ENCODE peak calls at places on chromosome 16, in seven cellular contexts. One of them, this sample, is unnamed.

GRCh38 chr16:17205279-17206139 is 265.3 kb downstream of the XYLT1 start:
- DNase-seq in HepG2: no peak
- DNase-seq in activated naive CD4-positive, alpha-beta T cell treated with anti-CD3 and anti-CD28 coated beads for 36 hours: no peak
- DNase-seq in non-pigmented ciliary epithelial cell: no peak
- DNase-seq in activated gamma-delta T cell treated with Interleukin-2 at 50 U/mL for 16 hours: no peak
- DNase-seq in adipocyte: peak; percentile 84
- DNase-seq in iPS-NIHi11: peak; percentile 31
- DNase-seq in this sample: peak; percentile 9

GRCh38 chr16:27759301-27759871 is 209.4 kb downstream of the KATNIP start:
- DNase-seq in HepG2: no peak
- DNase-seq in activated naive CD4-positive, alpha-beta T cell treated with anti-CD3 and anti-CD28 coated beads for 36 hours: no peak
- DNase-seq in non-pigmented ciliary epithelial cell: peak; percentile 65
- DNase-seq in activated gamma-delta T cell treated with Interleukin-2 at 50 U/mL for 16 hours: no peak
- DNase-seq in adipocyte: no peak
- DNase-seq in iPS-NIHi11: no peak
- DNase-seq in this sample: peak; percentile 61

GRCh38 chr16:88870608-88871348 is 4.3 kb upstream of the PABPN1L start:
- DNase-seq in HepG2: no peak
- DNase-seq in activated naive CD4-positive, alpha-beta T cell treated with anti-CD3 and anti-CD28 coated beads for 36 hours: peak; percentile 42
- DNase-seq in non-pigmented ciliary epithelial cell: no peak
- DNase-seq in activated gamma-delta T cell treated with Interleukin-2 at 50 U/mL for 16 hours: no peak
- DNase-seq in adipocyte: no peak
- DNase-seq in iPS-NIHi11: no peak
- DNase-seq in this sample: no peak

GRCh38 chr16:57534881-57535658 is 1.3 kb downstream of the CCDC102A start:
- DNase-seq in HepG2: no peak
- DNase-seq in activated naive CD4-positive, alpha-beta T cell treated with anti-CD3 and anti-CD28 coated beads for 36 hours: peak; percentile 3
- DNase-seq in non-pigmented ciliary epithelial cell: no peak
- DNase-seq in activated gamma-delta T cell treated with Interleukin-2 at 50 U/mL for 16 hours: no peak
- DNase-seq in adipocyte: no peak
- DNase-seq in iPS-NIHi11: no peak
- DNase-seq in this sample: no peak

GRCh38 chr16:81313731-81314602 is 795 bp upstream of the GAN start:
- DNase-seq in HepG2: peak; percentile 65
- DNase-seq in activated naive CD4-positive, alpha-beta T cell treated with anti-CD3 and anti-CD28 coated beads for 36 hours: no peak
- DNase-seq in non-pigmented ciliary epithelial cell: no peak
- DNase-seq in activated gamma-delta T cell treated with Interleukin-2 at 50 U/mL for 16 hours: no peak
- DNase-seq in adipocyte: peak; percentile 40
- DNase-seq in iPS-NIHi11: peak; percentile 42
- DNase-seq in this sample: peak; percentile 18

GRCh38 chr16:35144212-35144932 is 1685.0 kb downstream of the TP53TG3F start:
- DNase-seq in HepG2: no peak
- DNase-seq in activated naive CD4-positive, alpha-beta T cell treated with anti-CD3 and anti-CD28 coated beads for 36 hours: no peak
- DNase-seq in non-pigmented ciliary epithelial cell: no peak
- DNase-seq in activated gamma-delta T cell treated with Interleukin-2 at 50 U/mL for 16 hours: no peak
- DNase-seq in adipocyte: no peak
- DNase-seq in iPS-NIHi11: no peak
- DNase-seq in this sample: no peak

GRCh38 chr16:4806280-4806679 is 3.8 kb upstream of the ROGDI start:
- DNase-seq in HepG2: no peak
- DNase-seq in activated naive CD4-positive, alpha-beta T cell treated with anti-CD3 and anti-CD28 coated beads for 36 hours: no peak
- DNase-seq in non-pigmented ciliary epithelial cell: no peak
- DNase-seq in activated gamma-delta T cell treated with Interleukin-2 at 50 U/mL for 16 hours: no peak
- DNase-seq in adipocyte: no peak
- DNase-seq in iPS-NIHi11: no peak
- DNase-seq in this sample: no peak

GRCh38 chr16:11599579-11599978 is 12.9 kb upstream of the LITAF start:
- DNase-seq in HepG2: no peak
- DNase-seq in activated naive CD4-positive, alpha-beta T cell treated with anti-CD3 and anti-CD28 coated beads for 36 hours: no peak
- DNase-seq in non-pigmented ciliary epithelial cell: no peak
- DNase-seq in activated gamma-delta T cell treated with Interleukin-2 at 50 U/mL for 16 hours: no peak
- DNase-seq in adipocyte: no peak
- DNase-seq in iPS-NIHi11: no peak
- DNase-seq in this sample: no peak

GRCh38 chr16:64440421-64440831 is 681.4 kb downstream of the CDH11 start:
- DNase-seq in HepG2: peak; percentile 9
- DNase-seq in activated naive CD4-positive, alpha-beta T cell treated with anti-CD3 and anti-CD28 coated beads for 36 hours: no peak
- DNase-seq in non-pigmented ciliary epithelial cell: peak; percentile 94
- DNase-seq in activated gamma-delta T cell treated with Interleukin-2 at 50 U/mL for 16 hours: no peak
- DNase-seq in adipocyte: peak; percentile 95
- DNase-seq in iPS-NIHi11: no peak
- DNase-seq in this sample: peak; percentile 98

GRCh38 chr16:72277749-72278148 is 105.8 kb upstream of the PMFBP1 start:
- DNase-seq in HepG2: no peak
- DNase-seq in activated naive CD4-positive, alpha-beta T cell treated with anti-CD3 and anti-CD28 coated beads for 36 hours: no peak
- DNase-seq in non-pigmented ciliary epithelial cell: no peak
- DNase-seq in activated gamma-delta T cell treated with Interleukin-2 at 50 U/mL for 16 hours: no peak
- DNase-seq in adipocyte: no peak
- DNase-seq in iPS-NIHi11: no peak
- DNase-seq in this sample: no peak

GRCh38 chr16:86227041-86227440 is 283.3 kb upstream of the FOXF1 start:
- DNase-seq in HepG2: no peak
- DNase-seq in activated naive CD4-positive, alpha-beta T cell treated with anti-CD3 and anti-CD28 coated beads for 36 hours: no peak
- DNase-seq in non-pigmented ciliary epithelial cell: no peak
- DNase-seq in activated gamma-delta T cell treated with Interleukin-2 at 50 U/mL for 16 hours: no peak
- DNase-seq in adipocyte: no peak
- DNase-seq in iPS-NIHi11: no peak
- DNase-seq in this sample: no peak

GRCh38 chr16:17330019-17330570 is 140.7 kb downstream of the XYLT1 start:
- DNase-seq in HepG2: no peak
- DNase-seq in activated naive CD4-positive, alpha-beta T cell treated with anti-CD3 and anti-CD28 coated beads for 36 hours: no peak
- DNase-seq in non-pigmented ciliary epithelial cell: no peak
- DNase-seq in activated gamma-delta T cell treated with Interleukin-2 at 50 U/mL for 16 hours: no peak
- DNase-seq in adipocyte: no peak
- DNase-seq in iPS-NIHi11: no peak
- DNase-seq in this sample: no peak

This sample was measured in fibroblast of the aortic adventitia.